ENCODE peak calls at places on chromosomes 3 and 15, in seven cellular contexts. One of them, this sample, is unnamed.

GRCh38 chr3:86991840-86992430 is 986 bp upstream of the VGLL3 start:
- DNase-seq in HepG2: no peak
- DNase-seq in H1: no peak
- DNase-seq in K562: no peak
- DNase-seq in GM12878: no peak
- DNase-seq in SK-N-SH: no peak
- DNase-seq in GM12891: no peak
- DNase-seq in this sample: no peak

GRCh38 chr3:79419222-79419621 is 348.6 kb downstream of the ROBO1 start:
- DNase-seq in H1: no peak
- DNase-seq in K562: no peak
- DNase-seq in SK-N-SH: no peak
- DNase-seq in HepG2: no peak
- DNase-seq in GM12878: no peak
- DNase-seq in GM12891: no peak
- DNase-seq in this sample: no peak

GRCh38 chr15:68427366-68427765 is 4.6 kb downstream of the ITGA11 start:
- DNase-seq in K562: no peak
- DNase-seq in SK-N-SH: no peak
- DNase-seq in H1: no peak
- DNase-seq in GM12891: no peak
- DNase-seq in GM12878: no peak
- DNase-seq in HepG2: no peak
- DNase-seq in this sample: no peak

GRCh38 chr15:74275957-74276356 is 39.8 kb downstream of the CCDC33 start:
- DNase-seq in GM12891: no peak
- DNase-seq in GM12878: no peak
- DNase-seq in K562: peak
- DNase-seq in HepG2: no peak
- DNase-seq in SK-N-SH: peak
- DNase-seq in H1: no peak
- DNase-seq in this sample: no peak

GRCh38 chr3:54905936-54906335 is 21.9 kb downstream of the LRTM1 start:
- DNase-seq in GM12891: no peak
- DNase-seq in K562: no peak
- DNase-seq in HepG2: no peak
- DNase-seq in GM12878: no peak
- DNase-seq in SK-N-SH: no peak
- DNase-seq in H1: no peak
- DNase-seq in this sample: no peak

GRCh38 chr3:139522421-139522820 is 17.1 kb downstream of the RBP1 start:
- DNase-seq in GM12891: no peak
- DNase-seq in GM12878: no peak
- DNase-seq in K562: no peak
- DNase-seq in H1: peak
- DNase-seq in SK-N-SH: no peak
- DNase-seq in HepG2: no peak
- DNase-seq in this sample: no peak

GRCh38 chr15:78752492-78753358 is 58.5 kb downstream of the ADAMTS7 start:
- DNase-seq in GM12878: no peak
- DNase-seq in SK-N-SH: peak
- DNase-seq in H1: no peak
- DNase-seq in HepG2: no peak
- DNase-seq in GM12891: no peak
- DNase-seq in K562: no peak
- DNase-seq in this sample: no peak

GRCh38 chr3:13644341-13645082 is 95.6 kb downstream of the FBLN2 start:
- DNase-seq in GM12878: no peak
- DNase-seq in GM12891: no peak
- DNase-seq in H1: no peak
- DNase-seq in SK-N-SH: no peak
- DNase-seq in HepG2: no peak
- DNase-seq in K562: no peak
- DNase-seq in this sample: no peak

GRCh38 chr3:190366145-190366544 is 21.8 kb upstream of the CLDN16 start:
- DNase-seq in SK-N-SH: no peak
- DNase-seq in GM12878: no peak
- DNase-seq in K562: no peak
- DNase-seq in H1: no peak
- DNase-seq in GM12891: no peak
- DNase-seq in HepG2: no peak
- DNase-seq in this sample: no peak

GRCh38 chr3:18716101-18716500 is 291.0 kb upstream of the SATB1 start:
- DNase-seq in HepG2: no peak
- DNase-seq in H1: no peak
- DNase-seq in SK-N-SH: no peak
- DNase-seq in K562: no peak
- DNase-seq in GM12878: no peak
- DNase-seq in GM12891: no peak
- DNase-seq in this sample: no peak

GRCh38 chr3:154247806-154248480 is 76.3 kb downstream of the DHX36 start:
- DNase-seq in GM12891: no peak
- DNase-seq in HepG2: peak
- DNase-seq in H1: no peak
- DNase-seq in SK-N-SH: no peak
- DNase-seq in K562: no peak
- DNase-seq in GM12878: no peak
- DNase-seq in this sample: no peak

GRCh38 chr3:29898609-29899008 is 617.7 kb downstream of the RBMS3 start:
- DNase-seq in K562: no peak
- DNase-seq in GM12878: no peak
- DNase-seq in HepG2: no peak
- DNase-seq in GM12891: no peak
- DNase-seq in H1: no peak
- DNase-seq in SK-N-SH: no peak
- DNase-seq in this sample: no peak

GRCh38 chr3:128618398-128618726 is 32.3 kb downstream of the RPN1 start:
- DNase-seq in HepG2: no peak
- DNase-seq in GM12878: no peak
- DNase-seq in K562: no peak
- DNase-seq in GM12891: no peak
- DNase-seq in H1: no peak
- DNase-seq in SK-N-SH: no peak
- DNase-seq in this sample: no peak

GRCh38 chr3:140630366-140630765 is 47.5 kb upstream of the TRIM42 start:
- DNase-seq in SK-N-SH: no peak
- DNase-seq in HepG2: no peak
- DNase-seq in GM12891: no peak
- DNase-seq in H1: no peak
- DNase-seq in K562: no peak
- DNase-seq in GM12878: no peak
- DNase-seq in this sample: no peak

GRCh38 chr3:166029507-166029906 is 192.3 kb upstream of the BCHE start:
- DNase-seq in H1: no peak
- DNase-seq in HepG2: no peak
- DNase-seq in SK-N-SH: no peak
- DNase-seq in GM12891: no peak
- DNase-seq in GM12878: no peak
- DNase-seq in K562: no peak
- DNase-seq in this sample: no peak

GRCh38 chr3:133887075-133887950 is 8.4 kb downstream of the RAB6B start:
- DNase-seq in SK-N-SH: no peak
- DNase-seq in GM12891: no peak
- DNase-seq in K562: no peak
- DNase-seq in HepG2: no peak
- DNase-seq in H1: peak
- DNase-seq in GM12878: no peak
- DNase-seq in this sample: no peak

GRCh38 chr15:92930061-92930460 is 29.9 kb downstream of the CHD2 start:
- DNase-seq in SK-N-SH: no peak
- DNase-seq in HepG2: no peak
- DNase-seq in GM12891: no peak
- DNase-seq in H1: no peak
- DNase-seq in K562: no peak
- DNase-seq in GM12878: no peak
- DNase-seq in this sample: no peak

GRCh38 chr15:67124111-67124510 is 58.7 kb downstream of the SMAD3 start:
- DNase-seq in GM12878: no peak
- DNase-seq in SK-N-SH: no peak
- DNase-seq in K562: no peak
- DNase-seq in HepG2: no peak
- DNase-seq in H1: no peak
- DNase-seq in GM12891: no peak
- DNase-seq in this sample: no peak

GRCh38 chr15:49712846-49713450 is 92.1 kb downstream of the DTWD1 start:
- DNase-seq in GM12878: no peak
- DNase-seq in GM12891: no peak
- DNase-seq in HepG2: no peak
- DNase-seq in K562: no peak
- DNase-seq in H1: no peak
- DNase-seq in SK-N-SH: no peak
- DNase-seq in this sample: no peak

GRCh38 chr3:95215437-95215836 is 1152.6 kb downstream of the NSUN3 start:
- DNase-seq in GM12878: no peak
- DNase-seq in K562: no peak
- DNase-seq in SK-N-SH: no peak
- DNase-seq in H1: no peak
- DNase-seq in GM12891: no peak
- DNase-seq in HepG2: no peak
- DNase-seq in this sample: no peak

GRCh38 chr3:171227333-171227732 is 200.8 kb upstream of the SLC2A2 start:
- DNase-seq in GM12891: no peak
- DNase-seq in K562: no peak
- DNase-seq in HepG2: no peak
- DNase-seq in SK-N-SH: no peak
- DNase-seq in GM12878: no peak
- DNase-seq in H1: no peak
- DNase-seq in this sample: no peak

GRCh38 chr3:171225101-171225674 is 198.7 kb upstream of the SLC2A2 start:
- DNase-seq in HepG2: no peak
- DNase-seq in GM12891: no peak
- DNase-seq in SK-N-SH: no peak
- DNase-seq in K562: no peak
- DNase-seq in GM12878: no peak
- DNase-seq in H1: no peak
- DNase-seq in this sample: no peak

GRCh38 chr3:171227828-171228227 is 201.3 kb upstream of the SLC2A2 start:
- DNase-seq in HepG2: no peak
- DNase-seq in GM12891: no peak
- DNase-seq in H1: no peak
- DNase-seq in GM12878: no peak
- DNase-seq in K562: no peak
- DNase-seq in SK-N-SH: no peak
- DNase-seq in this sample: no peak

GRCh38 chr3:171226794-171227193 is 200.3 kb upstream of the SLC2A2 start:
- DNase-seq in K562: no peak
- DNase-seq in SK-N-SH: no peak
- DNase-seq in HepG2: peak
- DNase-seq in GM12878: no peak
- DNase-seq in H1: no peak
- DNase-seq in GM12891: no peak
- DNase-seq in this sample: no peak

GRCh38 chr3:171225698-171226097 is 199.2 kb upstream of the SLC2A2 start:
- DNase-seq in GM12891: no peak
- DNase-seq in SK-N-SH: no peak
- DNase-seq in H1: no peak
- DNase-seq in GM12878: no peak
- DNase-seq in HepG2: no peak
- DNase-seq in K562: no peak
- DNase-seq in this sample: no peak
- TF ChIP-seq TAF1 in GM12891: no peak
- TF ChIP-seq TAF1 in SK-N-SH: no peak
- TF ChIP-seq TAF1 in H1: no peak
- TF ChIP-seq TAF1 in GM12878: no peak
- TF ChIP-seq TAF1 in HepG2: no peak
- TF ChIP-seq TAF1 in K562: no peak
- TF ChIP-seq TAF1 in this sample: no peak

DNA sequence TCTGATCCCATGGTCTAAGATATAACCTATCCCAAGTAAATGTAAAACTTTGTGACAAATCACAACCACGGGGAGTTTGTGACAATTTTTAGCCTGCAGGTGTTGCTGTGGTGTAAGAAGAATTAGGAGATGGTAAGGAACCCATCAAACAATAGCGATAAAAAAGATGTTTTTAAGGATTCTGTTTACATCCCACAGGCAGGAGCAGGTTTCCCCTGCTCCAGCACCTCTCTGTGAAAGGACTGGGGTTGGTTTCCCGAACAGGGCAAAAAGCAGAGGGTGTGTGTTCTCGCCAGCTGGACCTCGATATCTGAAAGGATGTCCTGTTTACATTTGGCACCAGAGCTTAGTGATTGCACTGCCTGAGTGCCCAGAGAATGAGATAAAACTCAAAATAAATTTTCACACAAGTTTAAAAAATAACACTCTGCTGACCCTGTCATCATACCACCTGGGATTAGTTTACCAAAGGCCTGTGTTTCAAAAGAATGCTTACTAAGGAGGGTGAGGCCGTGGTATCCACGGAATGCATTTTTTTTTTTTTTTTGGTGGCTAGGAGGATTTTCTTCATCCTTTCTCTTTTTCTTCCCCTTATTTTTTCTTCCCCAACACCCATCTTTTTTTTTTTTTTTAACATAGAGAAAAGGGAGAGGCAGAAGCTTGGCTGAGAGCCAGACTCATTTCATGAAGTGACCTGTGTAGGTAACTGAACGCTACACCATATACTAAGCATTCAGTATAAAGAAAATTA is 151.8 kb upstream of the DPH6 start:
- DNase-seq in HepG2: no peak
- DNase-seq in GM12891: no peak
- DNase-seq in H1: no peak
- DNase-seq in SK-N-SH: no peak
- DNase-seq in K562: no peak
- DNase-seq in GM12878: no peak
- DNase-seq in this sample: no peak
- TF ChIP-seq POLR2AphosphoS5 in HepG2: no peak
- TF ChIP-seq POLR2AphosphoS5 in GM12891: no peak
- TF ChIP-seq POLR2AphosphoS5 in H1: no peak
- TF ChIP-seq POLR2AphosphoS5 in SK-N-SH: no peak
- TF ChIP-seq POLR2AphosphoS5 in K562: no peak
- TF ChIP-seq POLR2AphosphoS5 in GM12878: no peak
- TF ChIP-seq POLR2AphosphoS5 in this sample: no peak

GRCh38 chr3:119290613-119291012 is 3.6 kb upstream of the ARHGAP31 start:
- DNase-seq in K562: no peak
- DNase-seq in SK-N-SH: no peak
- DNase-seq in GM12878: no peak
- DNase-seq in GM12891: no peak
- DNase-seq in H1: no peak
- DNase-seq in HepG2: no peak
- DNase-seq in this sample: no peak
- TF ChIP-seq TAF1 in K562: no peak
- TF ChIP-seq TAF1 in SK-N-SH: no peak
- TF ChIP-seq TAF1 in GM12878: no peak
- TF ChIP-seq TAF1 in GM12891: no peak
- TF ChIP-seq TAF1 in H1: no peak
- TF ChIP-seq TAF1 in HepG2: no peak
- TF ChIP-seq TAF1 in this sample: no peak

DNA sequence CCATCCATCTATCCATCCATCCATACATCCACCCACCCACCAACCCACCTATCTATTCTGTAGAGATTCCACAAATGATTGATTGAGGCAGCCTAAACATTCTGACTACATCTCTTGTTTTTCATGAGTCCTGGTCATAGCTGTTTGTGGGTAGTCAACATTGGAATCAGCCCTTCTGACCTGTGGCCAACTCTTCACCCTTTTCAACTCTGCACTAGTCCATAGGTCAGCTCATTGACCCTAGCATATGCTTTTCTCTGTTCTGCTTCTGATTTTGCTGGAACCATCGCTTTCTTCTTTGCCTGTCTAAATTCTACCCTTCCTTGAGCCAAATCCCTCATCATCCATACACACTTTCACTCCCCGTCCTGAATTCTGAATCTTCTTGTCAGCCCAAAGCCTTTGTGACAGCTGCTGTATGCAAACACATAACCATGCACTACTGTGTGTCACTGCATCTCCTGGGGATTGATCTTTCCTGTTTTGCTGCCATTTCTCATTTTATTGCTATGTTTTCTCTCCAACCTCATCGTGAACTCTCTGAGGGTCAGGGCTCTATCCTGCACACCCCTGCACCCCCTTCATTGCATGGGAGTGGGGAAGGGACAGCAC is 16.8 kb upstream of the KCTD6 start:
- DNase-seq in K562: no peak
- DNase-seq in GM12891: no peak
- DNase-seq in GM12878: no peak
- DNase-seq in H1: no peak
- DNase-seq in SK-N-SH: no peak
- DNase-seq in HepG2: peak
- DNase-seq in this sample: no peak
- TF ChIP-seq POLR2AphosphoS5 in K562: no peak
- TF ChIP-seq POLR2AphosphoS5 in GM12891: no peak
- TF ChIP-seq POLR2AphosphoS5 in GM12878: no peak
- TF ChIP-seq POLR2AphosphoS5 in H1: no peak
- TF ChIP-seq POLR2AphosphoS5 in SK-N-SH: no peak
- TF ChIP-seq POLR2AphosphoS5 in HepG2: no peak
- TF ChIP-seq POLR2AphosphoS5 in this sample: no peak

This sample was measured in GM12892.